ENCODE peak calls at places on chromosomes 6 and 20, in four cellular contexts. Q is H1, V is HepG2, T is K562. N is an unnamed sample.

GRCh38 chr6:30493643-30494250 is 4.4 kb downstream of the HLA-E start:
- DNase-seq in Q (peak; percentile 82), V (no peak), T (no peak), N (no peak)

GRCh38 chr6:108596947-108597346 is 36.2 kb downstream of the FOXO3 start:
- DNase-seq in Q (no peak), V (no peak), T (no peak), N (no peak)

GRCh38 chr6:87755697-87756671 is 54.0 kb upstream of the AKIRIN2 start:
- DNase-seq in Q (no peak), V (no peak), T (no peak), N (no peak)

GRCh38 chr6:347232-347631 is 44.3 kb upstream of the IRF4 start:
- DNase-seq in Q (no peak), V (no peak), T (no peak), N (no peak)

GRCh38 chr6:3819161-3820110 is 29.7 kb upstream of the FAM50B start:
- DNase-seq in Q (no peak), V (no peak), T (no peak), N (no peak)

GRCh38 chr6:9131616-9132015 is 696.3 kb upstream of the SLC35B3 start:
- DNase-seq in Q (no peak), V (no peak), T (no peak), N (no peak)

GRCh38 chr20:32006841-32007786 is 3.1 kb upstream of the CCM2L start:
- DNase-seq in Q (no peak), V (peak; percentile 27), T (no peak), N (no peak)

GRCh38 chr6:110173506-110174132 is 5.9 kb downstream of the WASF1 start:
- DNase-seq in Q (no peak), V (peak; percentile 33), T (no peak), N (no peak)

GRCh38 chr6:141169419-141169818 is 963.3 kb upstream of the GJE1 start:
- DNase-seq in Q (no peak), V (no peak), T (no peak), N (peak; percentile 1)

GRCh38 chr6:113560908-113561307 is 296.2 kb upstream of the MARCKS start:
- DNase-seq in Q (no peak), V (no peak), T (no peak), N (peak; percentile 16)

GRCh38 chr6:16345449-16346330 is 107.3 kb downstream of the GMPR start:
- DNase-seq in Q (no peak), V (peak; percentile 71), T (peak; percentile 33), N (peak; percentile 19)

GRCh38 chr20:3919352-3919751 is 30.2 kb downstream of the PANK2 start:
- DNase-seq in Q (no peak), V (no peak), T (no peak), N (no peak)

GRCh38 chr6:1409774-1410465 is 20.5 kb downstream of the FOXF2 start:
- DNase-seq in Q (peak; percentile 48), V (no peak), T (no peak), N (no peak)

GRCh38 chr6:33619166-33619565 is 2.0 kb upstream of the ITPR3 start:
- DNase-seq in Q (no peak), V (no peak), T (peak; percentile 54), N (no peak)

GRCh38 chr6:24529985-24530384 is 35.2 kb downstream of the ALDH5A1 start:
- DNase-seq in Q (no peak), V (no peak), T (no peak), N (no peak)

GRCh38 chr6:105384004-105384403 is 18.9 kb downstream of the PREP start:
- DNase-seq in Q (no peak), V (no peak), T (peak; percentile 59), N (no peak)

GRCh38 chr6:167666571-167667203 is 160.0 kb upstream of the AFDN start:
- DNase-seq in Q (no peak), V (no peak), T (no peak), N (no peak)

GRCh38 chr20:53611449-53611894 is 17.8 kb upstream of the ZNF217 start:
- DNase-seq in Q (peak; percentile 37), V (no peak), T (no peak), N (peak; percentile 90)

GRCh38 chr20:38199506-38200390 is 34.7 kb upstream of the TGM2 start:
- DNase-seq in Q (no peak), V (no peak), T (no peak), N (no peak)

GRCh38 chr6:140101367-140101766 is 726.9 kb upstream of the CITED2 start:
- DNase-seq in Q (no peak), V (no peak), T (no peak), N (no peak)

GRCh38 chr6:43869792-43870659 is 100.0 kb downstream of the VEGFA start:
- DNase-seq in Q (no peak), V (no peak), T (no peak), N (no peak)

GRCh38 chr20:14336667-14337066 is 745 bp downstream of the FLRT3 start:
- DNase-seq in Q (no peak), V (peak; percentile 12), T (no peak), N (peak; percentile 20)

GRCh38 chr6:72649032-72649984 is 27.4 kb downstream of the KCNQ5 start:
- DNase-seq in Q (no peak), V (no peak), T (no peak), N (peak; percentile 29)

GRCh38 chr20:63696311-63696627 is 183 bp upstream of the TNFRSF6B start:
- DNase-seq in Q (no peak), V (no peak), T (no peak), N (no peak)

GRCh38 chr6:44237021-44237812 is 9.7 kb upstream of the HSP90AB1 start:
- DNase-seq in Q (peak; percentile 81), V (peak; percentile 98), T (peak; percentile 81), N (peak; percentile 88)

GRCh38 chr6:64034840-64035656 is 399.4 kb downstream of the PHF3 start:
- DNase-seq in Q (no peak), V (no peak), T (no peak), N (no peak)

GRCh38 chr6:106770081-106770480 is 140.7 kb downstream of the QRSL1 start:
- DNase-seq in Q (no peak), V (no peak), T (no peak), N (no peak)

GRCh38 chr6:41881506-41881905 is 13.7 kb downstream of the USP49 start:
- DNase-seq in Q (no peak), V (no peak), T (no peak), N (no peak)

GRCh38 chr6:41874741-41875140 is 20.4 kb downstream of the USP49 start:
- DNase-seq in Q (no peak), V (no peak), T (no peak), N (no peak)

GRCh38 chr6:41878246-41878645 is 16.9 kb downstream of the USP49 start:
- DNase-seq in Q (no peak), V (no peak), T (no peak), N (no peak)

GRCh38 chr6:41878961-41879405 is 16.2 kb downstream of the USP49 start:
- DNase-seq in Q (no peak), V (peak; percentile 18), T (no peak), N (no peak)

DNA sequence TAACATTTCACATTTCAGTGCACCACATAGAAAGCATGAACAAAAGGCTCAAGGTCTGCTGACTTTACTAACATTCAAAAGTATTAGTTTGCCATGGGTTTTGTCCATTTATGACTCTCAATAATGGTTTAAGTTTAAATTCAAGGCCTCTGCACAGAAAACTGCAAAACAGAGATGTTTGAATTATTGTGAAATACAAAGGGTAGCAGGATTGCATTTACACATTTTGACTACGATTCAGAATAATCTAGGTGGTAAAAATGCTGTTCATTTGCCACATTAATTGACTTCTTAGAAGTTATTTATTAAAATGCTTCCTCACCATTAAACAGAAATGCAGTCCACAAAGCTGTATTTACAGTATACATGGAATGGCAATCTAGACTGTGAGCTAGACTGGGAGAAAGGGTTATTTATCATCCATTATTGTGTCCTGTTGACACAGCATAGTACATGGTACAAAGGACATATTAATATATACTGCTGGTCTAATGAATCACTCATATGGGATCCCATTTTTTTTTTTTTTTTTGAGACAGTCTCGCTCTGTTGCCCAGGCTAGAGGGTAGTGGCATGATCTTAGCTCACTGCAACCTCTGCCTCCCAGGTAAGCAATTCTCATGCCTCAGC is 18.0 kb downstream of the USP49 start:
- DNase-seq in Q (no peak), V (peak; percentile 68), T (no peak), N (no peak)
- TF ChIP-seq JUN in Q (no peak), V (no peak), T (no peak), N (no peak)

GRCh38 chr20:16571333-16571732 is 1.9 kb downstream of the KIF16B start:
- DNase-seq in Q (no peak), V (no peak), T (no peak), N (no peak)

GRCh38 chr20:16574656-16575355 is 1.6 kb upstream of the KIF16B start:
- DNase-seq in Q (peak; percentile 87), V (peak; percentile 94), T (peak; percentile 89), N (peak; percentile 94)

GRCh38 chr20:16575390-16576140 is 2.3 kb upstream of the KIF16B start:
- DNase-seq in Q (no peak), V (no peak), T (no peak), N (peak; percentile 44)

GRCh38 chr20:16576219-16576618 is 3.0 kb upstream of the KIF16B start:
- DNase-seq in Q (no peak), V (no peak), T (peak; percentile 30), N (peak; percentile 39)

DNA sequence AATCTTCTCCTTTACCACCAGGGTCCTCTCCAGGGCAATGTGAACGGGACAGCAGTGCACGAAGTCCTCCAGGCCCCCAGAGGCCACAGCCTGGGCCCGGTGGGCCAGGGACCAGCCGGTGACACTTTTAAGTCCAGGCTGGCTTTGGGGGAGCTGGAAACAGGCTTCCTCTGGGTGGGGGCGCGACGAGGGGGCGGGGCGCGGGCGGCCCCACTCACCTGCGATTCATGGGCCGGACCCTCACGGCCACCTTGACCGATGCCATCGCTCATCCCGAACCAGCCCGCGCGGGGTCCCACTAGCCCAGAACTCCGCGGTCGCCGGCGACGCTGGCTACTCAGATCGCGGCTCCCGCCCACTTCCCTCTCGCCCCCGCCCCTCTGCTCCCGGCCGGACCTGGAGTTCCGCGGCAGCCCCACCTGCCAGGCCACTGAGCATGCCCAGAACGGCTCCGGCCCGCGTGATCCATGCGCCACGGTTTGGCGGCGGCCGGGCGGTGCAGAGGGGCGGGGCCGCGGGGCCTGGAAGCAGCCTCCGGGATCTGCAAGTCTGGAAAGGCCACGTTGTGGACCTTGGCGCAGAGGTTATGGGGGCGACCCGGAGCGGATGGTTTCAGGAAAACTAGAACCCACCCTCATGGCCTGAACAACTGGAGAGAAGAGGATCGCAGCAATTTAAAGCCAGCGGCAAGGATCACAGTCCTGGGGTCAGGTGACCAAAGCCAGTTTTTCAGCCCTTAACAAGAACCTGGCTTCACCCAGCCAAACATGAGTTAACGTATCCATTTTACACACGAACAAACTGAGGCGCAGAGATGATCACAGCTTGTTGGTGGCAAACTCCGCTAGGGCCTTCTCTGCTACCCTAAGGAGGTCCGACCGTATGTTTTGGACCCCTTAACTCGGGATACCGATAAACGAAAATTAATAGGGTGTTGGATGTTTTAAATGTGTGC is at the start of gene KIF16B:
- DNase-seq in Q (peak; percentile 99), V (peak; percentile 94), T (peak; percentile 83), N (peak; percentile 96)
- TF ChIP-seq EP300 in Q (no peak), V (peak; percentile 67), T (no peak), N (no peak)

GRCh38 chr20:16005612-16006493 is 567.4 kb downstream of the KIF16B start:
- DNase-seq in Q (no peak), V (no peak), T (no peak), N (no peak)

GRCh38 chr20:16001286-16001685 is 572.0 kb downstream of the KIF16B start:
- DNase-seq in Q (no peak), V (no peak), T (no peak), N (no peak)

GRCh38 chr20:16004108-16004854 is 569.0 kb downstream of the KIF16B start:
- DNase-seq in Q (no peak), V (no peak), T (no peak), N (no peak)

GRCh38 chr20:16007164-16007563 is 566.1 kb downstream of the KIF16B start:
- DNase-seq in Q (no peak), V (no peak), T (no peak), N (no peak)

GRCh38 chr20:16003310-16003709 is 569.9 kb downstream of the KIF16B start:
- DNase-seq in Q (no peak), V (no peak), T (no peak), N (no peak)
- TF ChIP-seq JUN in Q (no peak), V (no peak), T (no peak), N (no peak)

GRCh38 chr6:125201961-125202729 is 48.6 kb downstream of the TPD52L1 start:
- DNase-seq in Q (no peak), V (no peak), T (peak; percentile 40), N (peak; percentile 35)
- TF ChIP-seq EP300 in Q (no peak), V (no peak), T (no peak), N (peak; percentile 56)